ENCODE peak calls at places on chromosomes 3 and 15, in seven cellular contexts. X is LHCN-M2; I is GM12891; V is naive thymus-derived CD4-positive, alpha-beta T cell; E is activated effector memory CD4-positive, alpha-beta T cell treated with anti-CD3 and anti-CD28 coated beads, Interleukin-2, amount 50 U/mL, for 16 hours; R is GM06990; C is NCI-H460. B is an unnamed sample.

GRCh38 chr3:4596596-4596995 is 103.4 kb downstream of the ITPR1 start:
- DNase-seq in X (no peak), I (no peak), V (no peak), E (no peak), R (no peak), C (no peak), B (no peak)

GRCh38 chr15:76812381-76812780 is 92.8 kb downstream of the SCAPER start:
- DNase-seq in X (no peak), I (no peak), V (no peak), E (no peak), R (no peak), C (no peak), B (no peak)

GRCh38 chr3:181210275-181210674 is 220.7 kb upstream of the DNAJC19 start:
- DNase-seq in X (peak; percentile 10), I (no peak), V (no peak), E (no peak), R (no peak), C (peak; percentile 13), B (no peak)

GRCh38 chr3:185558395-185558794 is 6.0 kb upstream of the LIPH start:
- DNase-seq in X (no peak), I (no peak), V (no peak), E (no peak), R (no peak), C (no peak), B (no peak)

GRCh38 chr3:183158552-183159006 is 4.0 kb downstream of the LAMP3 start:
- DNase-seq in X (peak; percentile 36), I (peak; percentile 68), V (no peak), E (peak; percentile 71), R (peak; percentile 76), C (no peak), B (peak; percentile 31)

GRCh38 chr15:80141916-80142598 is 10.7 kb upstream of the FAH start:
- DNase-seq in X (no peak), I (no peak), V (no peak), E (no peak), R (no peak), C (no peak), B (no peak)

GRCh38 chr15:41843571-41843970 is 4.9 kb downstream of the PLA2G4B start:
- DNase-seq in X (no peak), I (no peak), V (no peak), E (no peak), R (no peak), C (no peak), B (no peak)

GRCh38 chr3:100500320-100500880 is 8.0 kb downstream of the TMEM45A start:
- DNase-seq in X (no peak), I (no peak), V (no peak), E (no peak), R (no peak), C (no peak), B (no peak)

GRCh38 chr15:99279783-99280307 is 28.6 kb downstream of the LRRC28 start:
- DNase-seq in X (peak; percentile 7), I (no peak), V (no peak), E (no peak), R (no peak), C (no peak), B (no peak)

GRCh38 chr15:71052356-71052755 is 62.9 kb upstream of the THSD4 start:
- DNase-seq in X (peak; percentile 49), I (no peak), V (no peak), E (no peak), R (no peak), C (no peak), B (no peak)

GRCh38 chr3:79497447-79498111 is 270.2 kb downstream of the ROBO1 start:
- DNase-seq in X (peak; percentile 18), I (peak; percentile 24), V (no peak), E (no peak), R (no peak), C (no peak), B (no peak)

GRCh38 chr3:97350976-97351375 is 413.6 kb upstream of the ARL6 start:
- DNase-seq in X (no peak), I (no peak), V (no peak), E (no peak), R (no peak), C (no peak), B (no peak)

GRCh38 chr15:100241572-100242479 is 99.9 kb downstream of the ADAMTS17 start:
- DNase-seq in X (peak; percentile 18), I (no peak), V (no peak), E (peak; percentile 44), R (no peak), C (peak; percentile 51), B (no peak)

GRCh38 chr15:60137711-60138396 is 133.7 kb downstream of the FOXB1 start:
- DNase-seq in X (peak; percentile 77), I (no peak), V (no peak), E (no peak), R (no peak), C (no peak), B (no peak)

GRCh38 chr3:184395320-184395660 is 15.4 kb downstream of the CHRD start:
- DNase-seq in X (peak; percentile 38), I (no peak), V (no peak), E (peak; percentile 10), R (no peak), C (no peak), B (no peak)

GRCh38 chr15:48515497-48515896 is 130.0 kb downstream of the FBN1 start:
- DNase-seq in X (no peak), I (no peak), V (no peak), E (no peak), R (no peak), C (no peak), B (no peak)

GRCh38 chr3:197270558-197271317 is 27.7 kb downstream of the DLG1 start:
- DNase-seq in X (no peak), I (no peak), V (no peak), E (no peak), R (no peak), C (no peak), B (no peak)

GRCh38 chr3:122005033-122005565 is 16.9 kb downstream of the ILDR1 start:
- DNase-seq in X (no peak), I (no peak), V (no peak), E (no peak), R (peak; percentile 82), C (no peak), B (no peak)

GRCh38 chr3:177431525-177432255 is 234.4 kb upstream of the TBL1XR1 start:
- DNase-seq in X (no peak), I (no peak), V (no peak), E (no peak), R (no peak), C (no peak), B (no peak)

GRCh38 chr3:54322354-54322753 is 200.0 kb downstream of the CACNA2D3 start:
- DNase-seq in X (no peak), I (no peak), V (no peak), E (no peak), R (no peak), C (peak; percentile 67), B (no peak)

GRCh38 chr3:191901746-191902145 is 440.8 kb downstream of the PYDC2 start:
- DNase-seq in X (peak; percentile 4), I (no peak), V (no peak), E (no peak), R (no peak), C (no peak), B (no peak)

GRCh38 chr15:36362508-36362907 is 216.9 kb upstream of the CDIN1 start:
- DNase-seq in X (no peak), I (no peak), V (no peak), E (no peak), R (no peak), C (no peak), B (no peak)

GRCh38 chr3:100525753-100526612 is 33.6 kb downstream of the TMEM45A start:
- DNase-seq in X (peak; percentile 19), I (no peak), V (no peak), E (no peak), R (no peak), C (no peak), B (no peak)

GRCh38 chr3:124059580-124059979 is 67.7 kb upstream of the ROPN1 start:
- DNase-seq in X (peak; percentile 13), I (no peak), V (no peak), E (no peak), R (no peak), C (no peak), B (no peak)

GRCh38 chr3:14200276-14200675 is 21.7 kb downstream of the LSM3 start:
- DNase-seq in X (peak; percentile 78), I (no peak), V (no peak), E (no peak), R (no peak), C (no peak), B (no peak)

GRCh38 chr3:55343486-55344357 is 143.4 kb downstream of the WNT5A start:
- DNase-seq in X (no peak), I (no peak), V (no peak), E (no peak), R (no peak), C (no peak), B (no peak)

GRCh38 chr15:90036343-90036742 is 35.2 kb downstream of the ZNF710 start:
- DNase-seq in X (no peak), I (no peak), V (no peak), E (peak; percentile 37), R (no peak), C (no peak), B (no peak)

GRCh38 chr3:78754066-78754743 is 1013.6 kb downstream of the ROBO1 start:
- DNase-seq in X (peak; percentile 68), I (no peak), V (no peak), E (no peak), R (no peak), C (no peak), B (no peak)

B was measured in naive B cell.